ENCODE peak calls at places on chromosomes 2 and 18, in four cellular contexts. F, Y, K and O are unnamed samples.

GRCh38 chr2:230869691-230870543 is 5.2 kb downstream of the ITM2C start:
- DNase-seq in F (no peak), Y (no peak), K (no peak), O (no peak)

GRCh38 chr18:43484710-43485109 is 207.4 kb upstream of the SYT4 start:
- DNase-seq in K (peak; percentile 5), Y (no peak), F (no peak), O (no peak)

GRCh38 chr18:57438669-57439616 is 3.8 kb downstream of the ONECUT2 start:
- DNase-seq in Y (peak; percentile 43), K (no peak), F (no peak), O (no peak)

GRCh38 chr18:8726963-8727730 is 21.8 kb downstream of the MTCL1 start:
- DNase-seq in Y (no peak), F (no peak), K (no peak), O (no peak)

GRCh38 chr2:84674586-84674985 is 158.3 kb downstream of the DNAH6 start:
- DNase-seq in K (no peak), F (no peak), Y (no peak), O (no peak)

GRCh38 chr2:176535480-176536113 is 266.4 kb downstream of the MTX2 start:
- DNase-seq in K (no peak), F (no peak), Y (no peak), O (no peak)

GRCh38 chr18:54127759-54128378 is 96.6 kb downstream of the MBD2 start:
- DNase-seq in K (peak; percentile 41), Y (peak; percentile 15), F (peak; percentile 13), O (peak; percentile 58)

GRCh38 chr2:96100893-96101304 is 15.5 kb downstream of the ADRA2B start:
- DNase-seq in Y (no peak), K (no peak), F (no peak), O (peak; percentile 4)

GRCh38 chr18:58495202-58495601 is 133.7 kb downstream of the ALPK2 start:
- DNase-seq in Y (no peak), F (no peak), K (no peak), O (no peak)

DNA sequence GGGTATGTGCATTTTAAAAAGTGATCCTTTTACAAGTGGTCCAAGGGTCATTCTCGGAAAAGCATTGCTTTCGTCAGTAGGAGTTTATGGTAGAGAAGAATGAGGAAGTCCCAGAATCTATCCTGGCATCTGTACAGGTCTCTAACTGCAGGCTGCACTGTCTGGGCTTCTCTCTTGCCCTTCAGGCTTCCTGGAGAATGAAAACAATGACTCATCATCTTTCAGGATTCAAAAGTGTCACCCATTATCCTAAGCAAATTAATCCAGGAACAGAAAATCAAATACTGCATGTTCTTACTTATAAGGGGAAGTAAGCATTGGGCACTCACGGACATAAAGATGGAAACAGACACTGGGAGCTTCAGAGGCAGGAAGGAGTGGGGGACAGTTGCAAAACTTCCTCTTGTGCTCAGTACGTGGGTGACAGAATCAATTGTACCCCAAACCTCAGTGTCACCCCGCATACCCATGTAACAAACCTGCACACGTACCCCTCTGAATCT is 60.2 kb upstream of the TXNDC2 start:
- DNase-seq in F (no peak), K (peak; percentile 47), Y (peak; percentile 94), O (no peak)
- TF ChIP-seq HMGXB4 in F (no peak), K (no peak), Y (no peak), O (no peak)

DNA sequence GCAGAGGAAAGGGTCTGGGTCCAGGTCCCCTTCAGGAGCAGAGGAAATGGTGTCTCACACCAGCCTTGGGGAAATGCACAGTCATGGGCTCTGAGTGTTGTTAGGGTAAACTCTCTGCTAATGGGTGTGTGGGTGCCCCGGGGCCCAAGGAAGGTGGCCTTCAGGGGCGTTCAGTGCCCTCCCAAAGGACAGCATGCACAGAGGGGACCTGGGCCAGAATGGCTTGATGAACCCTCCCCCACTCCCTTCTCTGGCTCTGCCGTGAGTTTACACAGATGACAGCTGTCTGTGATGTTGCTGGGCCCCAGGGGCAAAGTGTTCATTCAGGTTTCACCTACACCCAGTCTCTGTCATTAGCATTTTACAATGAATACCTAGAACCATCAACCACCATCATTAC is 3.3 kb downstream of the NPPC start:
- DNase-seq in K (no peak), Y (no peak), F (no peak), O (no peak)
- TF ChIP-seq HMGXB4 in K (no peak), Y (no peak), F (no peak), O (no peak)

GRCh38 chr2:133769036-133769435 is 200.8 kb upstream of the NCKAP5 start:
- DNase-seq in Y (no peak), K (no peak), F (no peak), O (no peak)

GRCh38 chr2:133768261-133769021 is 200.2 kb upstream of the NCKAP5 start:
- DNase-seq in K (no peak), F (no peak), Y (no peak), O (no peak)

GRCh38 chr2:133765693-133766092 is 197.4 kb upstream of the NCKAP5 start:
- DNase-seq in F (no peak), K (peak; percentile 88), Y (peak; percentile 58), O (no peak)

GRCh38 chr2:133760366-133760765 is 192.1 kb upstream of the NCKAP5 start:
- DNase-seq in K (no peak), F (no peak), Y (no peak), O (no peak)

GRCh38 chr2:133766164-133766832 is 198.0 kb upstream of the NCKAP5 start:
- DNase-seq in K (no peak), F (no peak), Y (no peak), O (no peak)
- TF ChIP-seq HMGXB4 in K (no peak), F (no peak), Y (no peak), O (no peak)

DNA sequence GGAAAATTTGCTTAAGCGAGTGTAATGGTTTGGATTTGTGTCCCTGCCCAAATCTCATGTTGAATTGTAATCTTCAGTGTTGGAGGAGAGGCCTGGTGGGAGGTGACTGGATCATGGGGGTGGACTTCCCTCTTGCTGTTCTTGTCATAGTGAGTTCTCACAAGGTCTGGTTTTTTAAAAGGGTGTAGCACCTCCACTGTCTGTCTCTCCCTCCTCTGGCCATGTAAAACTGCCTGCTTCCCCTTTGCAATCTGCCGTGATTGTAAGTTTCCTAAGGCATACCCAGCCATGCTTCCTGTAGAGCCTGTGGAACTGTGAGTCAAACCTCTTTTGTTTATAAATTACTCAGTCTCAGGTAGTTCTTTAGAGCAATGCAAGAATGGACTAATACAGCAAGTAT is 6.6 kb downstream of the YIPF4 start:
- DNase-seq in K (no peak), F (no peak), Y (no peak), O (no peak)
- TF ChIP-seq HMGXB4 in K (no peak), F (no peak), Y (no peak), O (no peak)

DNA sequence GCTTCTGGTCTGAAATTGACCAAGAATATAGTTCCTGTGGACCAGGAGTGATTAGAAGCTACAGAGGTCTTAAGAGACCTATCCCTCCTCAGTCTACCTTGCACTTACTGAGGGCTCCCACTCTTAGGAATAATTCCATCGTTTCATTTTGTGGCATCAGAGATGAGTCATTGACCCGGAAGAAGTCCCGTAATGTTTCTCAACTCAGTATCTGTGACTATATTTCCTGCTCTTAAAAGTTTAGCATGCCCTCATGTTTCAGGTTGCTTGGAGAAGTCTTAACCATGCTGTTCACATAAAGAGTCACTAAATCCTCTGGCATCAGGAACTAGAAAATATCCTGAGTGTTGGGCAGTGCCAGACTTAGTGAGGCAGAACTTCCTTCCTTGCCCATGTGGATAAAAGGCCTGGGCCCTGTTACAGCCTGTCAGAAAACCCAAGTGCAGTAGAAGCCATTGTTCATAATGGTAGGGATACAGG is at the start of gene IL36A:
- DNase-seq in Y (no peak), F (no peak), K (no peak), O (no peak)
- TF ChIP-seq HMGXB4 in Y (no peak), F (no peak), K (no peak), O (no peak)

DNA sequence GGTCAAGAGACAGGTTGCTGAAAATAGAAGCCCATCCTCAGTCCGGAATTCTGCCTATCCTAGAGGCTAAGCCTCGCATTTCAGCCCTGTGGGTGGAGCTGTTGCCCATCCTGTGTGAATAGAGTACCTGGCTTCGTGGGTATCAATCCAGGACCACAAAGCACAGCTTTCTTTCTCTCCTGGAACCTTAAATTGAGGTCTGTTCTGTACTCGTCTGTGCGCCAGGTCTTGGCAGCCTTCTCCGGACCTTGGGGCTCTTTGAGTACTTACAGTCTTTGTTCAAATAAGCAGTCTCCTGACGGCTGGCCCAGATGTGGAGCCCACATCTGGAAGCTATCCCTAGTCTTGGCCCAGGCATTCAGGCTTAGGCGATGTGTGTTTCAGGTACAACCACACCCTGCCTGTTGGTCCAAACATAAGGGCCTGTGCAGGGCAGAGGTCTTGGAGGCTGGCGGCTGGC is 294.3 kb downstream of the BCL2 start:
- DNase-seq in K (no peak), Y (peak; percentile 5), F (no peak), O (peak; percentile 57)
- TF ChIP-seq HMGXB4 in K (no peak), Y (no peak), F (no peak), O (no peak)

GRCh38 chr18:497688-498087 is 2.8 kb downstream of the COLEC12 start:
- DNase-seq in F (no peak), Y (no peak), K (no peak), O (no peak)

GRCh38 chr18:499351-500229 is 911 bp downstream of the COLEC12 start:
- DNase-seq in F (no peak), Y (peak; percentile 19), K (peak; percentile 46), O (no peak)

GRCh38 chr18:500230-500555 is 308 bp downstream of the COLEC12 start:
- DNase-seq in Y (no peak), K (no peak), F (no peak), O (peak; percentile 32)

GRCh38 chr18:500556-501405 is at the start of gene COLEC12:
- DNase-seq in Y (no peak), K (no peak), F (peak; percentile 38), O (peak; percentile 53)

DNA sequence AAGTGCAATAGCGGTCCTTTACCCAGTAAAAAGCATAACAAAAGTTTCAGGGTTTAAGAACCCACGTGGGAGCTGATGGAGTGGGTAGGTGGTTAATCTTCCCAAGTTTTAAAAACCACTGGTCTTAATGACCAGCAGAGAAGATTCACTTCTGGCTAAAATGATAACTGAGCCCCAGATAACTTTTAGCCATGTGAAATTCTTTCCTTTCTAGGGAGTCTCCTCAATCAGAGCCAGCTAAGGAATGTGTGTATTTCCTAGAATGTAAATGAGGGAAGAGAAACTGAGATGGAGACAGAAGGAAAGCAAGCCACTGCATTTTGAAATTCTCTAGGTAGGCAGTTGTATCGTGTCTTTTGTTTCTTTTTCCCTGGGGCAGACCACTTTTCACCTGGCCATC is 1.6 kb downstream of the COLEC12 start:
- DNase-seq in Y (no peak), K (no peak), F (no peak), O (no peak)
- TF ChIP-seq HMGXB4 in Y (no peak), K (no peak), F (no peak), O (no peak)